ENCODE peak calls at places on chromosomes 6 and 20, in nine cellular contexts. I is lower lobe of right lung; U is choroid plexus epithelial cell; T is CD8-positive, alpha-beta T cell; Y is mucosa of descending colon; P is ovary; R is fibroblast of villous mesenchyme; X is HepG2; J is neuronal stem cell. E is an unnamed sample.

GRCh38 chr6:52571099-52571755 is 5.6 kb downstream of the TRAM2 start:
- DNase-seq in I (no peak), P (no peak), Y (no peak), R (peak; percentile 46), T (no peak), X (no peak), U (no peak), J (no peak), E (no peak)

GRCh38 chr6:11653028-11653583 is 115.6 kb downstream of the TMEM170B start:
- DNase-seq in X (peak; percentile 15), I (no peak), U (peak; percentile 96), Y (no peak), R (peak; percentile 90), T (no peak), J (no peak), P (peak; percentile 49), E (no peak)

GRCh38 chr20:45407783-45408645 is at the start of gene DBNDD2:
- DNase-seq in P (no peak), J (no peak), U (no peak), I (no peak), R (no peak), X (no peak), T (no peak), Y (no peak), E (no peak)

GRCh38 chr20:54134445-54135220 is 39.2 kb downstream of the CYP24A1 start:
- DNase-seq in J (no peak), R (no peak), I (no peak), P (no peak), T (no peak), U (peak; percentile 50), X (peak; percentile 85), Y (no peak), E (no peak)

GRCh38 chr20:54199721-54200176 is 8.1 kb upstream of the PFDN4 start:
- DNase-seq in R (peak; percentile 80), T (peak; percentile 46), I (peak; percentile 72), X (peak; percentile 82), U (peak; percentile 88), Y (peak; percentile 70), P (peak; percentile 36), J (peak; percentile 69), E (peak; percentile 50)

GRCh38 chr20:20370087-20370575 is 2.2 kb downstream of the INSM1 start:
- DNase-seq in U (peak; percentile 12), J (no peak), P (no peak), X (no peak), Y (no peak), R (no peak), T (no peak), I (no peak), E (no peak)

GRCh38 chr20:38880952-38881735 is 45.1 kb upstream of the FAM83D start:
- DNase-seq in Y (no peak), X (no peak), R (no peak), U (no peak), P (no peak), I (no peak), J (no peak), T (no peak), E (no peak)

GRCh38 chr6:26197736-26198625 is 110.8 kb downstream of the HFE start:
- DNase-seq in T (no peak), X (peak; percentile 62), U (peak; percentile 30), I (no peak), R (peak; percentile 52), Y (peak; percentile 83), P (no peak), J (no peak), E (peak; percentile 64)

GRCh38 chr20:22904905-22905304 is 130.2 kb upstream of the SSTR4 start:
- DNase-seq in J (no peak), T (no peak), I (no peak), U (no peak), X (no peak), Y (no peak), P (no peak), R (no peak), E (no peak)

GRCh38 chr20:23161968-23162696 is 76.0 kb upstream of the CD93 start:
- DNase-seq in P (peak; percentile 64), T (no peak), I (peak; percentile 94), R (peak; percentile 57), U (peak; percentile 99), X (peak; percentile 73), J (no peak), Y (peak; percentile 89), E (no peak)

DNA sequence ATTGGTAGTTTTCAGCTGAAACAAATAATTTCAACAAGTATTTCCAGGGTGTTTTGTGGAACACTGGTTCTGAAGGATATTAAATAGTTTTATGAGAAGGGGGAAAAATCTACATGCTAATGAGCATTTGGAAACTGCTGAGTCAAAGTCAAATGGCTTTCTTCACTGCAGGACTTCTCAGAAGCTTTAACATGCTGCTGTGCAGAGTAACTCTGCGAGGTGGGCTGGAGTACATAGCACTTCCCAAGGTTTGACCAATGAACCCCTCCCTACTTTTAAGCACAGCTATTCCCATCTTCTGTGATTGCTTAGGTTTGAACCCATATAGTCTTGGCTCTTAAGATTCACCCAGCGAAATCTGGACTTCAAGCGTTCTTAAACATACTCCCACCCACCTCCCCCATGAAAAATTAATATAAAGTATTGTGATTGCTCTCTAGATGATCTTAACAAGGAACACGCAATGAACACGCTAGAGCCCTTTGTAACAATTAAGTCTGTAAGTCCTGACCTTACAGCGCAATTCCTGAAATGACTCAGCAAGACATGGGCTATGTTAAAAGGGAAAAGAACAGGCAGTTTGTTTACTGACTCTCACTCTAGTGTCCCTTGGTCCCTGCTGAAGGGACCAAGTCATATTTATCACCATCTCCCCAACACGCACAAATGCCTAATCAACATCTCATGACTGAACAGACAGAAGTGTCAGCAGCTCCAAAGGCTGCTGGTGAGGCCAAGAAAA is 105.2 kb downstream of the NFATC2 start:
- DNase-seq in Y (no peak), T (no peak), X (no peak), P (no peak), U (no peak), R (no peak), J (no peak), I (no peak), E (no peak)
- H3K4me3 ChIP-seq in Y (no peak overlapping the region), T (no peak overlapping the region), X (no peak overlapping the region), P (no peak overlapping the region), U (no peak overlapping the region), R (no peak overlapping the region), J (no peak overlapping the region), I (no peak overlapping the region), E (no peak overlapping the region)

DNA sequence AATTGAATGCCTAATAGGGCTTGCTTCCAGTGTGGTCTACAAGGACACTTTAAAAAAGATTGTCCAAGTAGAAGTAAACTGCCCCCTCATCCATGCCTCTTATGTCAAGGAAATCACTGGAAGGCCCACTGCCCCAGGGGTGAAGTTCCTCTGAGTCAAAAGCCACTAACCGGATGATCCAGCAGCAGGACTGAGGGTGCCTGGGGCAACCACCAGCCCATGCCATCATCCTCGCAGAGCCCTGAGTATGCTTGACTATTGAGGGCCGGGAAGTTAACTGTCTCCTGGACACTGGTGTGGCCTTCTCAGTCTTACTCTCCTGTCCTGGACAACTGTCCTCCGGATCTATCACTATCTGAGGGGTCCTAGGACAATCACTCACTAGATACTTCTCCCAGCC is 411.5 kb downstream of the TENT5A start:
- DNase-seq in X (no peak), Y (no peak), J (no peak), I (no peak), P (no peak), R (no peak), T (no peak), U (no peak), E (no peak)
- H3K4me3 ChIP-seq in X (no peak overlapping the region), Y (no peak overlapping the region), J (no peak overlapping the region), I (no peak overlapping the region), P (no peak overlapping the region), R (no peak overlapping the region), T (no peak overlapping the region), U (no peak overlapping the region), E (no peak overlapping the region)

DNA sequence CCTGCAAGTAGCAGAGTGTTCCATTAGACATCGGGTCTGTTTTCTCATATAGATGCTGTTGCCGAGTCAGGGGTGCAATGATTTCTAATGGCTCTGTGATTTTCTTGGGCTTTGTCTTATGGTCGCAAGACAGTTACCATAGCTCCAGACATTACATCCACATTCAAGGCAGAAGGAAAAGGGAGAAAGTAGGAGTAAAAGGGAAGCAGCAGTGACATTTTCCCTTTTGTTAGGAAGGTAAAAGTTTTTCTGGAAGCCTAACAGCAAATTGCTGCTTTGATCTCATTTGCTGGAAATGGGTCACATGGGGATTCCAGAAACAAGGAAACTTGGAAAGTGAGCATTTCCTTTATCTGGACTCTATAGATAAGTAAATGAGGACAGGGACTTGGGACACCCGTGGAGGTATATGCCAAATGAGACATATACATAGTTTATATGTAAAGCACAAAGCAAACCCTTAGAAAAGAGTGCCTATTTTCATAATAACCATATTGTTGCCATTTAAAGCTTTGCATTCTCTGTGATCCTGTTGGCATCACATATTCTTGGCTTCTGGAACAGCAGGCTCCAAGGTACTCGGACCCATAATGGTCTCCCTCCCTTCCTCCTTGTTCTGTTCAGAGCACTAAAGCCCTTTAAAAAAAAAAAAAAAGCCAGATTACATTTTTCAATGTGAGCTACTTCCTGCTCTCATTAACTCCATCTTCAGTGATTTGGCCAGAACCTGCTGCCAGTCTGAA is at the start of gene C20orf202:
- DNase-seq in U (no peak), Y (no peak), X (no peak), P (no peak), R (no peak), I (no peak), T (no peak), J (no peak), E (no peak)
- H3K4me3 ChIP-seq in U (no peak within 1 kb of the TSS), Y (no peak within 1 kb of the TSS), X (no peak within 1 kb of the TSS), P (no peak within 1 kb of the TSS), R (no peak within 1 kb of the TSS), I (no peak within 1 kb of the TSS), T (no peak within 1 kb of the TSS), J (no peak within 1 kb of the TSS), E (no peak within 1 kb of the TSS)

GRCh38 chr6:131255434-131255833 is 120.2 kb downstream of the AKAP7 start:
- DNase-seq in P (no peak), X (no peak), U (peak; percentile 40), Y (no peak), T (no peak), I (no peak), R (no peak), J (no peak), E (no peak)

GRCh38 chr6:131255911-131256310 is 120.6 kb downstream of the AKAP7 start:
- DNase-seq in I (no peak), Y (no peak), U (peak; percentile 74), T (no peak), P (no peak), J (no peak), X (no peak), R (no peak), E (no peak)

GRCh38 chr6:131257104-131257503 is 121.8 kb downstream of the AKAP7 start:
- DNase-seq in J (no peak), U (no peak), X (no peak), T (no peak), P (no peak), I (peak; percentile 76), Y (no peak), R (no peak), E (no peak)

GRCh38 chr6:131250121-131250520 is 114.9 kb downstream of the AKAP7 start:
- DNase-seq in P (peak; percentile 36), U (peak; percentile 76), X (no peak), J (peak; percentile 36), Y (peak; percentile 69), I (peak; percentile 63), R (peak; percentile 50), T (no peak), E (no peak)

GRCh38 chr6:131251593-131252204 is 116.4 kb downstream of the AKAP7 start:
- DNase-seq in T (no peak), Y (no peak), P (no peak), J (no peak), X (no peak), R (no peak), U (no peak), I (no peak), E (no peak)
- H3K4me3 ChIP-seq in T (no peak overlapping the region), Y (no peak overlapping the region), P (no peak overlapping the region), J (no peak overlapping the region), X (no peak overlapping the region), R (no peak overlapping the region), U (no peak overlapping the region), I (peak overlapping the region; percentile 42), E (no peak overlapping the region)